ENCODE peak calls at places on chromosomes 3 and 15, in six cellular contexts. One of them, this sample, is unnamed. For H3K9me3, the result is how much of the 10 kb centered on the place peaks cover.

GRCh38 chr3:126551066-126551838 is 7.5 kb downstream of the C3orf22 start:
- DNase-seq in CD4-positive, alpha-beta memory T cell: no peak
- DNase-seq in breast epithelium: peak
- DNase-seq in AG04450: no peak
- DNase-seq in A549: no peak
- DNase-seq in cardiac muscle cell: no peak
- DNase-seq in this sample: no peak

GRCh38 chr3:171650193-171650592 is 160.1 kb downstream of the PLD1 start:
- DNase-seq in CD4-positive, alpha-beta memory T cell: no peak
- DNase-seq in breast epithelium: no peak
- DNase-seq in AG04450: no peak
- DNase-seq in A549: no peak
- DNase-seq in cardiac muscle cell: no peak
- DNase-seq in this sample: no peak

GRCh38 chr3:187919535-187919934 is 174.3 kb upstream of the BCL6 start:
- DNase-seq in CD4-positive, alpha-beta memory T cell: peak
- DNase-seq in breast epithelium: no peak
- DNase-seq in AG04450: no peak
- DNase-seq in A549: no peak
- DNase-seq in cardiac muscle cell: no peak
- DNase-seq in this sample: no peak

GRCh38 chr3:63961891-63962290 is 49.7 kb upstream of the SCAANT1 start:
- DNase-seq in CD4-positive, alpha-beta memory T cell: no peak
- DNase-seq in breast epithelium: no peak
- DNase-seq in AG04450: no peak
- DNase-seq in A549: peak
- DNase-seq in cardiac muscle cell: peak
- DNase-seq in this sample: no peak

GRCh38 chr15:99545605-99546004 is 20.2 kb upstream of the MEF2A start:
- DNase-seq in CD4-positive, alpha-beta memory T cell: no peak
- DNase-seq in breast epithelium: no peak
- DNase-seq in AG04450: no peak
- DNase-seq in A549: no peak
- DNase-seq in cardiac muscle cell: no peak
- DNase-seq in this sample: no peak

GRCh38 chr3:12952322-12953200 is 111.2 kb upstream of the RPL32 start:
- DNase-seq in CD4-positive, alpha-beta memory T cell: no peak
- DNase-seq in breast epithelium: no peak
- DNase-seq in AG04450: no peak
- DNase-seq in A549: no peak
- DNase-seq in cardiac muscle cell: no peak
- DNase-seq in this sample: no peak

GRCh38 chr15:61828008-61828407 is 232.2 kb downstream of the VPS13C start:
- DNase-seq in CD4-positive, alpha-beta memory T cell: no peak
- DNase-seq in breast epithelium: no peak
- DNase-seq in AG04450: no peak
- DNase-seq in A549: peak
- DNase-seq in cardiac muscle cell: no peak
- DNase-seq in this sample: no peak

GRCh38 chr15:44775923-44776322 is 39.6 kb downstream of the TRIM69 start:
- DNase-seq in CD4-positive, alpha-beta memory T cell: no peak
- DNase-seq in breast epithelium: no peak
- DNase-seq in AG04450: no peak
- DNase-seq in A549: no peak
- DNase-seq in cardiac muscle cell: peak
- DNase-seq in this sample: no peak

GRCh38 chr15:28786521-28786920 is 61.9 kb downstream of the GOLGA6L7 start:
- DNase-seq in CD4-positive, alpha-beta memory T cell: no peak
- DNase-seq in breast epithelium: no peak
- DNase-seq in AG04450: no peak
- DNase-seq in A549: no peak
- DNase-seq in cardiac muscle cell: peak
- DNase-seq in this sample: no peak

GRCh38 chr3:59920801-59921200 is 871.0 kb upstream of the CFAP20DC start:
- DNase-seq in CD4-positive, alpha-beta memory T cell: no peak
- DNase-seq in breast epithelium: no peak
- DNase-seq in AG04450: no peak
- DNase-seq in A549: no peak
- DNase-seq in cardiac muscle cell: no peak
- DNase-seq in this sample: no peak

GRCh38 chr3:184565421-184566211 is 4.0 kb downstream of the EPHB3 start:
- DNase-seq in CD4-positive, alpha-beta memory T cell: no peak
- DNase-seq in breast epithelium: peak
- DNase-seq in AG04450: peak
- DNase-seq in A549: peak
- DNase-seq in cardiac muscle cell: peak
- DNase-seq in this sample: no peak

GRCh38 chr3:170437151-170437550 is 18.5 kb downstream of the CLDN11 start:
- DNase-seq in CD4-positive, alpha-beta memory T cell: no peak
- DNase-seq in breast epithelium: no peak
- DNase-seq in AG04450: no peak
- DNase-seq in A549: no peak
- DNase-seq in cardiac muscle cell: no peak
- DNase-seq in this sample: no peak

GRCh38 chr15:92899910-92900711 is at the start of gene CHD2:
- DNase-seq in CD4-positive, alpha-beta memory T cell: peak
- DNase-seq in breast epithelium: peak
- DNase-seq in AG04450: peak
- DNase-seq in A549: peak
- DNase-seq in cardiac muscle cell: peak
- DNase-seq in this sample: peak

GRCh38 chr3:53815651-53816050 is 30.6 kb downstream of the CHDH start:
- DNase-seq in CD4-positive, alpha-beta memory T cell: no peak
- DNase-seq in breast epithelium: no peak
- DNase-seq in AG04450: no peak
- DNase-seq in A549: no peak
- DNase-seq in cardiac muscle cell: no peak
- DNase-seq in this sample: no peak

GRCh38 chr3:28134792-28135375 is 106.5 kb upstream of the CMC1 start:
- DNase-seq in CD4-positive, alpha-beta memory T cell: no peak
- DNase-seq in breast epithelium: no peak
- DNase-seq in AG04450: no peak
- DNase-seq in A549: no peak
- DNase-seq in cardiac muscle cell: no peak
- DNase-seq in this sample: no peak

GRCh38 chr3:146065573-146066006 is 95.4 kb downstream of the PLOD2 start:
- DNase-seq in CD4-positive, alpha-beta memory T cell: no peak
- DNase-seq in breast epithelium: no peak
- DNase-seq in AG04450: peak
- DNase-seq in A549: no peak
- DNase-seq in cardiac muscle cell: peak
- DNase-seq in this sample: no peak

GRCh38 chr3:178195824-178196223 is 340.4 kb upstream of the KCNMB2 start:
- DNase-seq in CD4-positive, alpha-beta memory T cell: no peak
- DNase-seq in breast epithelium: no peak
- DNase-seq in AG04450: no peak
- DNase-seq in A549: no peak
- DNase-seq in cardiac muscle cell: peak
- DNase-seq in this sample: no peak

GRCh38 chr3:186509423-186509822 is 34.8 kb downstream of the CRYGS start:
- DNase-seq in CD4-positive, alpha-beta memory T cell: no peak
- DNase-seq in breast epithelium: no peak
- DNase-seq in AG04450: no peak
- DNase-seq in A549: no peak
- DNase-seq in cardiac muscle cell: no peak
- DNase-seq in this sample: no peak

DNA sequence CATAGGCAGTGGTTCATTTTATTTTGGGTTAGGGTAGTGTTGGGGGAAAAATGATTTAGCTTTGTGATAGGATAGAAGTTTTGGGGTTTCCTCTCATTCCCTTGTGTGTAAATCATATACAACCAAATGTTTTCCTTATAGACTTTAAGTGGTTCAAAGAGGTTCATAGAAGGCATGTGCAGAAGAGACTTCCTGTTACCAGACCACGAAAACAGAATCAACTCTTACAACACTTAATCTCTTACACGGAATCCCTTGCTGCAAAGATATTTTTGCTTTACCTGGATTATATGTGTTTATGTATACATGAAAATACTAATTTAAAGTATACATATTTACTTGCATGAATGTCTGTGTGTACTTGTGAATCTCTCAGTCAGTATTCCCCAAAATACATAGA is 2.9 kb downstream of the TMOD2 start:
- DNase-seq in CD4-positive, alpha-beta memory T cell: no peak
- DNase-seq in breast epithelium: no peak
- DNase-seq in AG04450: no peak
- DNase-seq in A549: no peak
- DNase-seq in cardiac muscle cell: no peak
- DNase-seq in this sample: no peak
- H3K4me3 ChIP-seq in CD4-positive, alpha-beta memory T cell: no peak
- H3K4me3 ChIP-seq in breast epithelium: no peak
- H3K4me3 ChIP-seq in AG04450: no peak
- H3K4me3 ChIP-seq in A549: no peak
- H3K4me3 ChIP-seq in cardiac muscle cell: no peak
- H3K4me3 ChIP-seq in this sample: no peak

GRCh38 chr3:113092746-113093145 is 102.0 kb downstream of the GTPBP8 start:
- DNase-seq in CD4-positive, alpha-beta memory T cell: no peak
- DNase-seq in breast epithelium: no peak
- DNase-seq in AG04450: no peak
- DNase-seq in A549: no peak
- DNase-seq in cardiac muscle cell: no peak
- DNase-seq in this sample: no peak

GRCh38 chr3:113100063-113100462 is 109.3 kb downstream of the GTPBP8 start:
- DNase-seq in CD4-positive, alpha-beta memory T cell: no peak
- DNase-seq in breast epithelium: no peak
- DNase-seq in AG04450: no peak
- DNase-seq in A549: no peak
- DNase-seq in cardiac muscle cell: no peak
- DNase-seq in this sample: no peak

GRCh38 chr3:113096158-113096893 is 105.5 kb downstream of the GTPBP8 start:
- DNase-seq in CD4-positive, alpha-beta memory T cell: no peak
- DNase-seq in breast epithelium: no peak
- DNase-seq in AG04450: no peak
- DNase-seq in A549: no peak
- DNase-seq in cardiac muscle cell: peak
- DNase-seq in this sample: no peak

GRCh38 chr3:113094514-113094913 is 103.7 kb downstream of the GTPBP8 start:
- DNase-seq in CD4-positive, alpha-beta memory T cell: no peak
- DNase-seq in breast epithelium: no peak
- DNase-seq in AG04450: no peak
- DNase-seq in A549: no peak
- DNase-seq in cardiac muscle cell: no peak
- DNase-seq in this sample: no peak

GRCh38 chr3:113097821-113098516 is 107.2 kb downstream of the GTPBP8 start:
- DNase-seq in CD4-positive, alpha-beta memory T cell: no peak
- DNase-seq in breast epithelium: peak
- DNase-seq in AG04450: peak
- DNase-seq in A549: peak
- DNase-seq in cardiac muscle cell: peak
- DNase-seq in this sample: no peak
- H3K27ac ChIP-seq in CD4-positive, alpha-beta memory T cell: no peak
- H3K27ac ChIP-seq in breast epithelium: peak
- H3K27ac ChIP-seq in AG04450: peak
- H3K27ac ChIP-seq in A549: peak
- H3K27ac ChIP-seq in cardiac muscle cell: no peak
- H3K27ac ChIP-seq in this sample: no peak

DNA sequence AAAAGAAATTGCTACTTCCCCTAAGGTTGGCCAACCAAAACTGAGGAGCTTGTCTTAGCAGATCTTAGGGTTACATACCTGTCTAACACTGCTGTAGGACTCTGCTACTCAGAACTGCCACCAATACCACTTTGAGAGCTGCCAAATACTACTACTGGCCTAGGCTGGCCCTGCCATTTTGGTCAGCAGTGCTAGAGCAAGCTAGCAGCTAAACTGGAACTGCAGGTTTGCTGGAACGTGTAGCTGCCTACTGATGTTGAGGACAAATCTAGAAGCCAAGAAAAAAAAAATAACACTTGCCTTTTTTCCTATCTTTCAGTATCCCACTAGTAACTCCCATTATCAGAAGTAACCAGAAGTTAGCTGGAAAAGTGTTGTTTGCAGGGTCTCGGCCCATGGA is 387.4 kb downstream of the RBMS3 start:
- DNase-seq in CD4-positive, alpha-beta memory T cell: no peak
- DNase-seq in breast epithelium: no peak
- DNase-seq in AG04450: no peak
- DNase-seq in A549: no peak
- DNase-seq in cardiac muscle cell: no peak
- DNase-seq in this sample: no peak
- H3K9me3 ChIP-seq in CD4-positive, alpha-beta memory T cell: under half
- H3K9me3 ChIP-seq in breast epithelium: under half
- H3K9me3 ChIP-seq in AG04450: under half
- H3K9me3 ChIP-seq in A549: under half
- H3K9me3 ChIP-seq in cardiac muscle cell: under half
- H3K9me3 ChIP-seq in this sample: under half

DNA sequence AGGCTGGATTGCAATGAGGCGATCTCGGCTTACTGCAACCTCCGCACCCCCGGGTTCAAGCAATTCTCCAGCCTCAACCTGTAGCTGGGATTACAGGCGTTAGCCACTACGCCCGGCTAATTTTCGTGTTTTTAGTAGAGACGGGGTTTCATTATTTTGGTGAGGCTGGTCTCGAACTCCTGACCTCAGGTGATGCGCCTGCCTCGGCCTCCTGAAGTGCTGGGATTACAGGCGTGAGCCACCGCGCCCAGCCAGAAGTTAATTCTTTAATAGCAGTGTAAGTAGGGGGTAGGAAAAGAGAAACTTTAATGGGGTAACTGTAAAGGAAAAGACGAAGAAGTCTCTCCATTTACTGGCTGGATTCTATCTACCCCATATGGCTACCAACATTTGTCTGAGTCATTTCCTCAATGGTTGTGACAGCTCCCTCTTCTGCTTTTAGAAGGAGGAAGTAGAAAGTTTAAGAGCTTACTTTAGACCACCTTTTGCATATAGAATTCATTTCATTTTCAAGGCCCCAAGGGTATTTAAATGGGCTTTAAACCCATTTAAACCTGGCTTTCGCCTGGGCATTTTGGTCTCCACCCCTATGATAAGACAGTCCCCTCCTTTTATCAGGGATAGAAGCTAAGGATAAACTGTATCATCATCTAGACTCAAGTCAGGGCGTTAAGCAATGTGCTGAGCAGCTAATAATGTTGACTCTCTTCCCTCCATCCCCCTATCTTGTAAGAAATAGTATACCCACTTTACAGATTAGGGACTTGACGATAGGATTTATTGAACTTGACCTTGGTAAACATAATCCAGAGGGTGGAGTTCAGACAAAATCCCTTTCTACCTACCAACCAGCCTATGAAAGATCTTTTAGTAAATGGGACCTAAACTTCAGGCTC is 1.1 kb upstream of the CDV3 start:
- DNase-seq in CD4-positive, alpha-beta memory T cell: peak
- DNase-seq in breast epithelium: no peak
- DNase-seq in AG04450: no peak
- DNase-seq in A549: no peak
- DNase-seq in cardiac muscle cell: peak
- DNase-seq in this sample: peak
- H3K4me3 ChIP-seq in CD4-positive, alpha-beta memory T cell: peak
- H3K4me3 ChIP-seq in breast epithelium: peak
- H3K4me3 ChIP-seq in AG04450: peak
- H3K4me3 ChIP-seq in A549: peak
- H3K4me3 ChIP-seq in cardiac muscle cell: peak
- H3K4me3 ChIP-seq in this sample: peak

DNA sequence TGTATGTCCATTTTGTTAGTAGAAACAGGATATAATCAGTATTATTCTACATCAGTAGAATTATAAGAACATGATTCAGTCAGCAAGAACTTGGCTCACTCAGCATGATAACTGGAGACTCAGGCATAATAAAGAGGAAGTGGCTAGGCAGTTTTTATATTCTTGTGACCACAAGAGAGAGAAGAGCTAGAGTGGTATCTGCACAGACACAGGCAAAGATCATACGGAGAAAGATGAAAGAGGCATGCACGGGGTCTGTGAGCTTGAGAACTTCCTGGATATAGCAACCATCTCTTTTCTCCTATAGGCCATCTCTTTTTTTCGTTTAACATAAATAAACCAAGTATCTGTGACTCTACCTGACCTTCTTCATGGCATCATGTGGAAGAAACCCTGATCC is 46.8 kb downstream of the MYO5A start:
- DNase-seq in CD4-positive, alpha-beta memory T cell: peak
- DNase-seq in breast epithelium: no peak
- DNase-seq in AG04450: peak
- DNase-seq in A549: no peak
- DNase-seq in cardiac muscle cell: peak
- DNase-seq in this sample: peak
- H3K27ac ChIP-seq in CD4-positive, alpha-beta memory T cell: peak
- H3K27ac ChIP-seq in breast epithelium: no peak
- H3K27ac ChIP-seq in AG04450: peak
- H3K27ac ChIP-seq in A549: no peak
- H3K27ac ChIP-seq in cardiac muscle cell: no peak
- H3K27ac ChIP-seq in this sample: peak